ENCODE peak calls at places on chromosome 11, in five cellular contexts. H is GM23248, K is AG10803, R is sigmoid colon, X is HAP-1. B is an unnamed sample.

GRCh38 chr11:69460540-69461257 is 20.8 kb upstream of the LINC01488 start:
- DNase-seq in H (peak), K (peak), R (no peak), X (no peak), B (peak)

GRCh38 chr11:134541355-134541754 is 129.3 kb upstream of the B3GAT1 start:
- DNase-seq in H (no peak), K (no peak), R (no peak), X (no peak), B (no peak)

GRCh38 chr11:22304337-22304961 is 33.7 kb upstream of the SLC17A6 start:
- DNase-seq in H (peak), K (peak), R (no peak), X (no peak), B (no peak)

GRCh38 chr11:75955443-75955842 is 140.4 kb downstream of the UVRAG start:
- DNase-seq in H (no peak), K (no peak), R (no peak), X (no peak), B (no peak)

GRCh38 chr11:58642120-58642625 is 19.7 kb downstream of the CNTF start:
- DNase-seq in H (no peak), K (no peak), R (no peak), X (no peak), B (no peak)

GRCh38 chr11:71490044-71490730 is 36.9 kb upstream of the KRTAP5-7 start:
- DNase-seq in H (no peak), K (no peak), R (peak), X (no peak), B (no peak)

GRCh38 chr11:7592706-7593105 is 78.9 kb downstream of the PPFIBP2 start:
- DNase-seq in H (peak), K (peak), R (no peak), X (no peak), B (no peak)

GRCh38 chr11:128453444-128454336 is 133.7 kb downstream of the ETS1 start:
- DNase-seq in H (peak), K (peak), R (peak), X (no peak), B (peak)

GRCh38 chr11:73386026-73386425 is 9.8 kb downstream of the RELT start:
- DNase-seq in H (no peak), K (no peak), R (peak), X (peak), B (no peak)

GRCh38 chr11:128804481-128804880 is 62.6 kb downstream of the KCNJ1 start:
- DNase-seq in H (peak), K (peak), R (no peak), X (no peak), B (no peak)

GRCh38 chr11:70925238-70925637 is 327.1 kb downstream of the SHANK2 start:
- DNase-seq in H (no peak), K (no peak), R (no peak), X (no peak), B (no peak)

GRCh38 chr11:65546217-65546958 is 11.8 kb downstream of the LTBP3 start:
- DNase-seq in H (no peak), K (no peak), R (peak), X (peak), B (no peak)

GRCh38 chr11:103170865-103171264 is 61.6 kb downstream of the DYNC2H1 start:
- DNase-seq in H (peak), K (peak), R (no peak), X (no peak), B (no peak)

GRCh38 chr11:23398052-23398451 is 537.8 kb upstream of the CCDC179 start:
- DNase-seq in H (no peak), K (no peak), R (no peak), X (no peak), B (no peak)

GRCh38 chr11:69832561-69833413 is 13.6 kb upstream of the FGF3 start:
- DNase-seq in H (no peak), K (no peak), R (peak), X (no peak), B (no peak)

GRCh38 chr11:92909214-92909613 is 60.2 kb upstream of the MTNR1B start:
- DNase-seq in H (no peak), K (no peak), R (no peak), X (no peak), B (no peak)

GRCh38 chr11:8608646-8609045 is 14.6 kb upstream of the STK33 start:
- DNase-seq in H (peak), K (no peak), R (no peak), X (no peak), B (peak)

GRCh38 chr11:57321996-57322880 is 2.5 kb downstream of the TNKS1BP1 start:
- DNase-seq in H (peak), K (peak), R (peak), X (peak), B (peak)

GRCh38 chr11:20559523-20560300 is 39.7 kb upstream of the SLC6A5 start:
- DNase-seq in H (no peak), K (no peak), R (no peak), X (no peak), B (no peak)

GRCh38 chr11:116335078-116335477 is 437.7 kb downstream of the BUD13 start:
- DNase-seq in H (no peak), K (no peak), R (no peak), X (no peak), B (no peak)

GRCh38 chr11:59754859-59755700 is at the start of gene STX3:
- DNase-seq in H (peak), K (peak), R (peak), X (peak), B (no peak)

GRCh38 chr11:70536051-70536877 is 137.9 kb downstream of the CTTN start:
- DNase-seq in H (no peak), K (no peak), R (peak), X (no peak), B (no peak)

GRCh38 chr11:47886096-47886495 is 37.9 kb upstream of the NUP160 start:
- DNase-seq in H (peak), K (peak), R (peak), X (no peak), B (no peak)

GRCh38 chr11:132590986-132591385 is 941.3 kb downstream of the OPCML start:
- DNase-seq in H (no peak), K (no peak), R (no peak), X (no peak), B (no peak)

GRCh38 chr11:64793271-64794160 is 9.5 kb downstream of the MAP4K2 start:
- DNase-seq in H (no peak), K (no peak), R (peak), X (no peak), B (no peak)

GRCh38 chr11:13876423-13876822 is 86.1 kb upstream of the SPON1 start:
- DNase-seq in H (no peak), K (no peak), R (no peak), X (no peak), B (no peak)

GRCh38 chr11:13880719-13881118 is 81.8 kb upstream of the SPON1 start:
- DNase-seq in H (no peak), K (no peak), R (no peak), X (no peak), B (no peak)

GRCh38 chr11:13874596-13874995 is 87.9 kb upstream of the SPON1 start:
- DNase-seq in H (no peak), K (no peak), R (no peak), X (no peak), B (no peak)

GRCh38 chr11:13878077-13878476 is 84.4 kb upstream of the SPON1 start:
- DNase-seq in H (no peak), K (no peak), R (no peak), X (no peak), B (no peak)

DNA sequence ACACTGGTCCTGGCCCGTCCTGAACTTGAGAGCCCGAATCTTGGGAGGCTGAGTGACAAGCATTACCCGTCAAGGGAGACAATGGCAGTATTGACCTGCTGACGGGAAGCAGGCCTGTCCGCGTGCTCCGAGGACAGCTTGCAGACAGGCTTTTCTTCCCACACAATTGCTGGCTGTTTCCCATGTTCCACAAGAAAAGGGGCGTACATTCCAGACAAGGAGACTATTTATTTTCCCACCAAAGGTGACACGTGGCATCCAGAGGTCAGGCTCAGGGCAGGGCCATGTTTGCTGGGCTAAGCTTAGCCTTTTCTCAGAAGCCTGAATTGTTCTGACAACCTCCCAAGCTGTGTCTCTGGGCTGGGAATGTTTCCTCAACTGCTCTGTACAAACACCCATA is 86.9 kb upstream of the SPON1 start:
- DNase-seq in H (no peak), K (no peak), R (no peak), X (no peak), B (no peak)
- H3K4me3 ChIP-seq in H (no peak), K (no peak), R (no peak), X (no peak), B (no peak)

DNA sequence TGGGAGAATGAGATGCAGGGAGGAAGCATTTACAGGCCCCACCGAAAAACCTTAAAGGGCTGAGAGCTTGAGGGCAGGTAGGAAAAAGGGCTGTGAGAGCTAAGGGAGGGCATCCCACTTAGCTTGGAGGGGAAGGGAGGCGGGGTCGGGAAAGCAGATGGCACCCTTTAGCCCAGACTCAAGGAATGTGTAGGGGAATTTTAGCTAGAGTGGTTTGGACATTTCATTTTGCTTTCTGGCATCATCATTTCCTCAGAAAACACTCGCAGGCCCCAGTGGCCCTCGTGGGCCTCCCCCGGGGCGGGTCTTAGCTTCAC is 846 bp upstream of the STIM1 start:
- DNase-seq in H (no peak), K (no peak), R (no peak), X (no peak), B (no peak)
- H3K4me3 ChIP-seq in H (peak), K (peak), R (peak), X (peak), B (no peak)

GRCh38 chr11:68440254-68440653 is 20.3 kb upstream of the PPP6R3 start:
- DNase-seq in H (no peak), K (no peak), R (no peak), X (no peak), B (no peak)
- H3K4me3 ChIP-seq in H (no peak), K (no peak), R (no peak), X (no peak), B (no peak)

GRCh38 chr11:32438346-32438882 is 3.1 kb upstream of the WT1 start:
- DNase-seq in H (no peak), K (no peak), R (no peak), X (no peak), B (no peak)
- H3K4me3 ChIP-seq in H (no peak), K (no peak), R (no peak), X (no peak), B (no peak)

GRCh38 chr11:34944692-34945091 is 28.3 kb downstream of the PDHX start:
- DNase-seq in H (no peak), K (no peak), R (no peak), X (no peak), B (no peak)

GRCh38 chr11:34936945-34937344 is 20.5 kb downstream of the PDHX start:
- DNase-seq in H (no peak), K (no peak), R (no peak), X (no peak), B (no peak)

GRCh38 chr11:34940026-34940677 is 23.7 kb downstream of the PDHX start:
- DNase-seq in H (peak), K (peak), R (no peak), X (no peak), B (no peak)

GRCh38 chr11:34938621-34939020 is 22.2 kb downstream of the PDHX start:
- DNase-seq in H (no peak), K (no peak), R (no peak), X (no peak), B (no peak)

DNA sequence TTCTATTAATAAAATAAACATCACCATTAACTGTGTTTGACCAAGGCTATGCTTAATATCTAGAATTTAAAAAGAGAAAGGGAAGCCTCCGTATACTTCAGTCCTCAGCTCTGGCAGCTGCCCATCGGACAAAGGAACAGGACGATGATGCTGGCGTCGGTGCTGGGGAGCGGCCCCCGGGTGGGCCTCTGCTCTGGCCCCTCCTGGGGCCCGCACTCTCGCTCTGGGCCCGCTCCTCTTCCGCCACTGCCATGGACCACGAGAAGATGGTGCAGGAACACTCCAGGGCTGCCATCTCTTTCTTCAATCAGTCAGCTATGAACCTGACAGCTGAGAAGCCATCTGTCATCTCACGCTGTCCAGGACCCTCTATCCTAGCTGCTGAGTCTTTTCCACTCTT is 25.3 kb downstream of the PDHX start:
- DNase-seq in H (no peak), K (no peak), R (no peak), X (no peak), B (no peak)
- H3K4me3 ChIP-seq in H (no peak), K (no peak), R (no peak), X (no peak), B (no peak)

GRCh38 chr11:122995526-122995925 is 13.9 kb upstream of the BSX start:
- DNase-seq in H (no peak), K (no peak), R (no peak), X (no peak), B (no peak)

GRCh38 chr11:123000721-123001120 is 19.1 kb upstream of the BSX start:
- DNase-seq in H (peak), K (peak), R (no peak), X (no peak), B (no peak)

DNA sequence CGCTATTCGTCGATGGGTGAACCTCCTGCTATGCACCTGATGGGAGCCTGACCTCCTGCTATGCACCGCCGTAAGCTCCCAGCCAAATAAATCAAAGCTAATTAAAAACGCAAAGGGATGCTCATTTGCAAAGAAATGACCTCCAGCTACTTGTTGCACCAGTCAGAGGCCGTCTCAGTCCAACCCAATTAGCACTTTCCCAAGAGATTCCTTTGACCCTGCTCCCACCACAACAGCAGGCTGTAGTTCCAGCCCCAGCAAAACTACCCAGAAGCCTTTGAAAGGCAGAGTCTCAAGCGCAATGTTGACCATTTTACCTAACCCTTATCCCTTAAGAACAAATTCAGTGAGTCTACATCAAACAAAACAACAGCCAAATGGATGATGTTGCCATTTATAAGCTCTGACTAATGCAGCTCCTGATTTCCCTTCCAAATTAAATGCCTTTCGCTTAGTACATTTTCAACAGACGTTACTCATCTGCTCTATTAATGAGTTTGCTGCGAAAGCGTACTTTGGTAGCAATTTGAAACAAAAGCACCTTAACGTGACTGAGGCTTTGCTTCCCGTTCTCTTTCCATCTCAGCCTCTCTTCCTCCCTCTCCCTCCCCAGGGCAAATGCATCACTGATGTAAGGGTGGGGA is 17.2 kb upstream of the BSX start:
- DNase-seq in H (peak), K (no peak), R (no peak), X (no peak), B (no peak)
- H3K4me3 ChIP-seq in H (peak), K (no peak), R (no peak), X (no peak), B (no peak)

GRCh38 chr11:33723238-33723881 is 12.9 kb downstream of the CD59 start:
- DNase-seq in H (peak), K (peak), R (no peak), X (no peak), B (peak)
- H3K4me3 ChIP-seq in H (peak), K (peak), R (no peak), X (no peak), B (no peak)

GRCh38 chr11:118917488-118918127 is 8.1 kb downstream of the BCL9L start:
- DNase-seq in H (peak), K (peak), R (peak), X (no peak), B (peak)
- H3K4me3 ChIP-seq in H (peak), K (peak), R (peak), X (no peak), B (peak)